ENCODE peak calls at places on chromosome 1, in seven cellular contexts. W is tibial nerve; Q is AG04450; V is heart right ventricle; G is suprapubic skin; O is mesendoderm; E is CD8-positive, alpha-beta T cell. Z is an unnamed sample.

GRCh38 chr1:160032165-160032827 is 506 bp upstream of the PIGM start:
- DNase-seq in W (no peak), Q (no peak), V (no peak), G (no peak), O (no peak), E (no peak), Z (no peak)

GRCh38 chr1:90671736-90672135 is 45.4 kb downstream of the BARHL2 start:
- DNase-seq in W (no peak), Q (no peak), V (no peak), G (no peak), O (no peak), E (no peak), Z (no peak)

GRCh38 chr1:39272791-39273071 is 68.2 kb downstream of the MACF1 start:
- DNase-seq in W (no peak), Q (no peak), V (no peak), G (no peak), O (no peak), E (no peak), Z (no peak)

GRCh38 chr1:34163792-34164509 is 1.1 kb downstream of the CSMD2 start:
- DNase-seq in W (no peak), Q (no peak), V (no peak), G (no peak), O (peak; percentile 65), E (no peak), Z (no peak)

GRCh38 chr1:31244326-31244725 is 4.6 kb upstream of the NKAIN1 start:
- DNase-seq in W (no peak), Q (no peak), V (no peak), G (no peak), O (no peak), E (no peak), Z (no peak)

GRCh38 chr1:119683893-119684292 is 27.8 kb upstream of the PHGDH start:
- DNase-seq in W (no peak), Q (no peak), V (no peak), G (no peak), O (no peak), E (no peak), Z (no peak)

GRCh38 chr1:193919827-193920226 is 733.4 kb upstream of the B3GALT2 start:
- DNase-seq in W (no peak), Q (no peak), V (no peak), G (no peak), O (peak; percentile 6), E (no peak), Z (no peak)

GRCh38 chr1:901108-901859 is 22.4 kb upstream of the SAMD11 start:
- DNase-seq in W (peak; percentile 9), Q (no peak), V (no peak), G (peak; percentile 52), O (no peak), E (no peak), Z (no peak)

GRCh38 chr1:10638559-10639300 is 157.7 kb downstream of the CASZ1 start:
- DNase-seq in W (no peak), Q (no peak), V (peak; percentile 9), G (no peak), O (no peak), E (no peak), Z (no peak)
- H3K27ac ChIP-seq in W (peak overlapping the region; percentile 44), Q (no peak overlapping the region), V (no peak overlapping the region), G (peak overlapping the region; percentile 68), O (no peak overlapping the region), E (no peak overlapping the region), Z (no peak overlapping the region)

DNA sequence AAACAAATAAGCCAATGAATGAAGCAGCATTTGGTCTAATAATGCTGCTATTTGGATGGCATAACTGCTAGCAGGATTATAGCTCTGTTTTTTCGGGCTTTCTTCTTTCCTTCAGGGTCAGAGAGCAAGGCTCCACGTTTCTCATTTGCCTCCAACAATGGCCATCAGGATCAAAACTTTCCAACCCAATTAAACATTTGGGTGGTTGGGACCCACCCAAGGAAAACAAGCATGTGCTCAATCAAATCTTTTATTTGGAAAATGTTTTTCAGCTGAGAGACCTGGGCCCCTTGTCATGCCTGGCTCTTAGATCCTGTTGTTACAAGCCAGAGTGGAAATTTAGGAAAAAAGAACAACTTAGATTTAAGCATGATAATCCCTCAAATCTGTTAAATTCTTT is 373.1 kb upstream of the USP24 start:
- DNase-seq in W (no peak), Q (no peak), V (no peak), G (no peak), O (no peak), E (no peak), Z (no peak)
- H3K27ac ChIP-seq in W (peak overlapping the region; percentile 95), Q (no peak overlapping the region), V (peak overlapping the region; percentile 15), G (peak overlapping the region; percentile 66), O (no peak overlapping the region), E (no peak overlapping the region), Z (no peak overlapping the region)

DNA sequence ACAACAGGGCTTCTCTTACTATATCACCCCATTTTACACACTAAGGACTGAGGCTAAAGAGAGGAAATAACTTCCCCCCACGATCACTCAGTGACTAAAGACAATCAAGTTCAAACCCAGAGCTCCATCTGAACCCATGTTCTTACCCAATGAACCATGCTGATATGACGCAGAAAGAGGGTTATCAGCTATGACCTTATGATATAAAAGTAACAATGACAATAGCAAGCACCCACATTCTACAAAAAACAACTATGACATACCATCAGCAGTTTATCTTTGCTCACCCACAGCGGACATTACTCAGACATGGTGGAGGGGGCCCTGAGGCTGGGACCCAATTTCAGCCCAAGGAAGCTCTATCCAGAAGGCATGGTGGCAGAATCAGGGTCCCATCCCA is 75.7 kb downstream of the PTPN14 start:
- DNase-seq in W (no peak), Q (no peak), V (no peak), G (no peak), O (no peak), E (no peak), Z (no peak)
- H3K27ac ChIP-seq in W (no peak overlapping the region), Q (no peak overlapping the region), V (no peak overlapping the region), G (peak overlapping the region; percentile 88), O (peak overlapping the region; percentile 24), E (no peak overlapping the region), Z (peak overlapping the region; percentile 100)

GRCh38 chr1:54309631-54310366 is 96.4 kb downstream of the SSBP3 start:
- DNase-seq in W (no peak), Q (no peak), V (no peak), G (no peak), O (peak; percentile 54), E (no peak), Z (no peak)
- H3K27ac ChIP-seq in W (peak overlapping the region; percentile 77), Q (no peak overlapping the region), V (no peak overlapping the region), G (peak overlapping the region; percentile 14), O (peak overlapping the region; percentile 47), E (peak overlapping the region; percentile 17), Z (no peak overlapping the region)